ENCODE peak calls at places on chromosomes 1 and 21, in eight cellular contexts. O is H1, I is heart left ventricle, W is esophagus squamous epithelium, G is IMR-90, H is adrenal gland, X is body of pancreas, R is transverse colon. P is an unnamed sample. For H3K9me3, the result is how much of the 10 kb centered on the place peaks cover.

GRCh38 chr1:173454966-173455524 is 22.1 kb upstream of the PRDX6 start:
- DNase-seq in I (no peak), G (no peak), R (no peak), X (no peak), O (no peak), H (no peak), W (no peak), P (no peak)

GRCh38 chr1:116943438-116943837 is 33.7 kb downstream of the PTGFRN start:
- DNase-seq in I (no peak), W (no peak), O (no peak), X (no peak), R (no peak), G (no peak), H (no peak), P (no peak)

GRCh38 chr1:52631759-52632331 is 1.1 kb upstream of the SHISAL2A start:
- DNase-seq in X (no peak), W (no peak), R (no peak), G (no peak), H (no peak), O (no peak), I (no peak), P (peak)

GRCh38 chr21:33299181-33299752 is 25.5 kb upstream of the IFNAR1 start:
- DNase-seq in G (no peak), X (no peak), I (no peak), R (peak), W (no peak), O (no peak), H (no peak), P (no peak)

GRCh38 chr21:39904457-39904856 is 37.2 kb downstream of the PCP4 start:
- DNase-seq in R (no peak), O (no peak), H (no peak), W (no peak), G (no peak), X (no peak), I (no peak), P (no peak)

GRCh38 chr1:156900019-156900718 is 6.7 kb downstream of the PEAR1 start:
- DNase-seq in W (no peak), R (no peak), G (peak), O (no peak), I (no peak), X (no peak), H (no peak), P (no peak)

GRCh38 chr1:200337831-200338230 is 72.0 kb downstream of the ZNF281 start:
- DNase-seq in X (no peak), H (no peak), O (no peak), G (no peak), I (no peak), W (no peak), R (no peak), P (no peak)

GRCh38 chr1:224696891-224697765 is 81.0 kb downstream of the CNIH3 start:
- DNase-seq in I (no peak), W (no peak), R (no peak), G (peak), H (no peak), X (no peak), O (no peak), P (no peak)

GRCh38 chr1:228514421-228514820 is 27.2 kb downstream of the RNF187 start:
- DNase-seq in O (no peak), G (no peak), I (no peak), H (peak), R (no peak), W (no peak), X (no peak), P (no peak)

GRCh38 chr1:160550572-160551034 is 27.5 kb upstream of the SLAMF6 start:
- DNase-seq in G (no peak), R (no peak), H (no peak), O (peak), W (no peak), I (no peak), X (peak), P (peak)

GRCh38 chr1:230247921-230248778 is 178.0 kb downstream of the PGBD5 start:
- DNase-seq in G (no peak), R (no peak), X (no peak), H (no peak), O (no peak), W (no peak), I (no peak), P (no peak)

GRCh38 chr1:195745170-195746009 is 862.9 kb downstream of the KCNT2 start:
- DNase-seq in H (no peak), W (no peak), O (no peak), X (no peak), I (no peak), G (peak), R (no peak), P (no peak)

GRCh38 chr1:226626577-226626956 is 78.0 kb downstream of the STUM start:
- DNase-seq in X (peak), O (peak), W (no peak), H (peak), G (peak), I (peak), R (peak), P (peak)

GRCh38 chr1:234911787-234912186 is 216.8 kb downstream of the TOMM20 start:
- DNase-seq in O (no peak), G (no peak), I (peak), X (no peak), R (no peak), H (no peak), W (no peak), P (peak)

GRCh38 chr1:23169727-23170335 is 1.2 kb upstream of the LUZP1 start:
- DNase-seq in W (peak), R (peak), I (peak), O (no peak), H (peak), G (peak), X (peak), P (peak)

GRCh38 chr1:62334434-62334833 is 15.2 kb upstream of the KANK4 start:
- DNase-seq in O (no peak), I (no peak), H (no peak), R (no peak), X (no peak), W (no peak), G (no peak), P (no peak)
- TF ChIP-seq CTCF in O (no peak), I (no peak), H (no peak), R (no peak), X (no peak), W (no peak), G (no peak), P (no peak)

GRCh38 chr1:5709461-5709860 is 282.8 kb downstream of the NPHP4 start:
- DNase-seq in W (no peak), G (no peak), I (no peak), O (no peak), H (no peak), X (no peak), R (no peak), P (no peak)

GRCh38 chr1:5708266-5708978 is 283.8 kb downstream of the NPHP4 start:
- DNase-seq in R (no peak), W (no peak), O (no peak), H (no peak), I (no peak), G (no peak), X (no peak), P (no peak)

GRCh38 chr1:5706239-5706638 is 286.0 kb downstream of the NPHP4 start:
- DNase-seq in W (no peak), H (no peak), G (no peak), R (no peak), X (no peak), O (no peak), I (no peak), P (no peak)

GRCh38 chr1:5705751-5706150 is 286.5 kb downstream of the NPHP4 start:
- DNase-seq in G (no peak), R (no peak), X (no peak), W (no peak), H (no peak), O (no peak), I (no peak), P (no peak)

GRCh38 chr1:5707566-5708178 is 284.6 kb downstream of the NPHP4 start:
- DNase-seq in W (no peak), I (no peak), R (no peak), H (no peak), X (no peak), O (no peak), G (no peak), P (no peak)
- H3K9me3 ChIP-seq in W (under half), I (under half), R (under half), H (under half), X (under half), O (under half), G (under half), P (under half)

GRCh38 chr1:54107131-54107530 is 45.7 kb downstream of the CDCP2 start:
- DNase-seq in X (no peak), G (peak), O (no peak), R (no peak), H (no peak), I (no peak), W (no peak), P (no peak)
- TF ChIP-seq POLR2A in X (no peak), G (no peak), O (no peak), R (no peak), H (no peak), I (no peak), W (no peak), P (no peak)

GRCh38 chr1:8464987-8465386 is 147.1 kb downstream of the SLC45A1 start:
- DNase-seq in R (no peak), H (no peak), I (no peak), G (peak), X (no peak), W (no peak), O (no peak), P (no peak)
- TF ChIP-seq CTCF in R (no peak), H (no peak), I (no peak), G (peak), X (no peak), W (no peak), O (no peak), P (no peak)

DNA sequence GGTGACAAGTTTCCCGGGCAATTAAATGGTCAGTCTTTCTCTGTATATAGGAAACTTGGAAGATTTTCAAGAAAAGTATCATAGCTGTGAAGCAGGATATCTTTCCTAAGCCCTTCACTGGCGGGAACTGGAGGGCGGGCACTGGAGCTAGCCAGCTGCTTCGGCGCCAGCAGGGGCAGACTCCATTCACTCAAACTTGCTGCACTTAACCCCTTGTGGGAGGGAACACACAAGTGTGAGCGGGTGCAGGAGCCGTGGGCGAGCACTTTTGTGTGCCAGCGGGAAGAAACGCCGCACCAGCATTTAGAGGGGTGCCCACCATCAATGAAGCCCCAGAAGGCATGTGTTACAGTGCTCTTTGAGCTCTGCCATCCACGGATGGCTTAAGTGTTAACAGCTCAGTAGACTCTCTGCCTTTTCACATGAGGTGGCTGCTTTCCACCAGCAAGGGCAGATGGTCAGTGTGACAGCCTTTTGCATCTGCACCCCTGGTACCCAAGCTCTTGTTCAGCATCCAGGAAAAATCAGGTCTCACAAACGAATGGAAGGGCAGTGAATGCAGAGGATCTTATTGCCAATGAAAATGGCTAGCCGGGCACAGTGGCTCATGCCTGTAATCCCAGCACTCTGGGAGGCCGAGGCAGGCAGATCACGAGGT is 232.0 kb upstream of the KAZN start:
- DNase-seq in I (no peak), R (no peak), W (no peak), O (no peak), X (no peak), G (no peak), H (no peak), P (no peak)
- H3K9me3 ChIP-seq in I (under half), R (under half), W (under half), O (under half), X (under half), G (under half), H (under half), P (under half)

P was measured in spleen.